ENCODE peak calls at places on chromosome 17, in seven cellular contexts. V, Y, W, F, O, E and L are unnamed samples.
A peak's percentile ranks its signal among the peaks of the same experiment; 100 is the strongest.

GRCh38 chr17:54172654-54173316 is 350.1 kb downstream of the KIF2B start:
- DNase-seq in W (peak; percentile 12), F (no peak), E (no peak), Y (peak; percentile 50), O (no peak), V (peak; percentile 18), L (no peak)

GRCh38 chr17:49969134-49969759 is at the start of gene DLX4:
- DNase-seq in V (no peak), Y (peak; percentile 81), O (peak; percentile 71), F (peak; percentile 84), W (no peak), E (no peak), L (no peak)

GRCh38 chr17:44976198-44976597 is 8.1 kb upstream of the C1QL1 start:
- DNase-seq in O (no peak), W (peak; percentile 34), Y (no peak), F (no peak), E (no peak), V (no peak), L (no peak)

GRCh38 chr17:5610956-5611355 is 26.6 kb upstream of the NLRP1 start:
- DNase-seq in F (no peak), E (no peak), V (no peak), Y (no peak), W (no peak), O (no peak), L (no peak)

GRCh38 chr17:42407289-42407836 is 15.7 kb downstream of the CAVIN1 start:
- DNase-seq in V (peak; percentile 63), W (peak; percentile 66), Y (peak; percentile 72), O (peak; percentile 86), F (peak; percentile 65), E (no peak), L (peak; percentile 72)

GRCh38 chr17:6870841-6871240 is 39.3 kb upstream of the TEKT1 start:
- DNase-seq in V (no peak), W (no peak), E (no peak), O (no peak), Y (no peak), F (no peak), L (no peak)

GRCh38 chr17:32709562-32709961 is 167.4 kb downstream of the MYO1D start:
- DNase-seq in Y (no peak), W (no peak), V (no peak), O (no peak), F (no peak), E (no peak), L (no peak)

GRCh38 chr17:19770985-19771710 is 23.1 kb upstream of the ALDH3A1 start:
- DNase-seq in F (no peak), Y (peak; percentile 19), E (no peak), O (no peak), V (no peak), W (no peak), L (no peak)

GRCh38 chr17:17412331-17412730 is 64.5 kb upstream of the MED9 start:
- DNase-seq in W (no peak), V (no peak), F (no peak), Y (no peak), O (no peak), E (no peak), L (no peak)

GRCh38 chr17:55735784-55736405 is 13.2 kb upstream of the TMEM100 start:
- DNase-seq in E (no peak), O (peak; percentile 52), V (peak; percentile 54), W (peak; percentile 83), Y (no peak), F (no peak), L (no peak)

GRCh38 chr17:79461041-79461440 is 149.8 kb downstream of the RBFOX3 start:
- DNase-seq in Y (no peak), E (no peak), F (no peak), V (no peak), W (no peak), O (no peak), L (no peak)

GRCh38 chr17:4173771-4174170 is 30.8 kb downstream of the CYB5D2 start:
- DNase-seq in V (no peak), W (no peak), E (no peak), Y (no peak), O (no peak), F (no peak), L (no peak)

GRCh38 chr17:61065263-61065773 is 334.3 kb upstream of the TBX2 start:
- DNase-seq in V (peak; percentile 86), F (no peak), E (no peak), O (peak; percentile 40), W (no peak), Y (no peak), L (no peak)

GRCh38 chr17:59355030-59355694 is 23.7 kb downstream of the YPEL2 start:
- DNase-seq in Y (no peak), F (no peak), V (no peak), E (no peak), O (no peak), W (no peak), L (no peak)

GRCh38 chr17:59355695-59356323 is 24.4 kb downstream of the YPEL2 start:
- DNase-seq in V (no peak), W (no peak), O (no peak), Y (no peak), E (no peak), F (no peak), L (no peak)

GRCh38 chr17:59357219-59357699 is 25.8 kb downstream of the YPEL2 start:
- DNase-seq in O (no peak), V (no peak), Y (no peak), E (no peak), F (no peak), W (no peak), L (no peak)

GRCh38 chr17:59356543-59357218 is 25.2 kb downstream of the YPEL2 start:
- DNase-seq in Y (no peak), F (no peak), V (no peak), E (no peak), O (no peak), W (no peak), L (no peak)

DNA sequence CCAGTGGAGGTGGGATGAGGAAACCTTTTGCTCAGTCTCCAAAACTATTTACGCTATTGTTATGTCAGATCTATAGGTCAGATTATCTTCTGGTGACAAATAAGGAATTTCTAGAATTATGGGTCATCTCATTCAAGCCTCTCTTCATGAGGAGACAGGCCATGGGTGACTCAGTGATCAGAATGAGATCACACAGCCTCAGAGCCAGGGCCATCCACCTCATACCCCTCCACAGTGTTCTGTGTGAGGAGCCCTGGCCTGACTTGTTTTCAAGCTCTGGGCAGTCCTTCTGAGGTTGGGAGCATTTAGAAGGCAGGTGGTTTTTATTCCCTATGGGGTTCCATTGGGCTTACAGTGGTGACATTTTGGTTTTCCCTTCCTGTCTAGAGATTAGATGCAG is 26.5 kb downstream of the YPEL2 start:
- DNase-seq in V (no peak), E (no peak), W (no peak), Y (no peak), F (no peak), O (no peak), L (no peak)
- TF ChIP-seq TAF1 in V (no peak), E (no peak), W (no peak), Y (no peak), F (no peak), O (no peak), L (no peak)

GRCh38 chr17:57838857-57839570 is 10.8 kb downstream of the MRPS23 start:
- DNase-seq in V (no peak), F (no peak), W (no peak), E (no peak), Y (no peak), O (no peak), L (no peak)

GRCh38 chr17:57842280-57842679 is 7.6 kb downstream of the MRPS23 start:
- DNase-seq in E (no peak), V (no peak), O (no peak), W (no peak), F (no peak), Y (no peak), L (no peak)

GRCh38 chr17:57835333-57835900 is 14.4 kb downstream of the MRPS23 start:
- DNase-seq in W (no peak), O (no peak), Y (no peak), E (no peak), F (no peak), V (peak; percentile 41), L (no peak)

GRCh38 chr17:57838453-57838852 is 11.4 kb downstream of the MRPS23 start:
- DNase-seq in E (no peak), Y (no peak), O (no peak), V (peak; percentile 93), F (no peak), W (no peak), L (no peak)

DNA sequence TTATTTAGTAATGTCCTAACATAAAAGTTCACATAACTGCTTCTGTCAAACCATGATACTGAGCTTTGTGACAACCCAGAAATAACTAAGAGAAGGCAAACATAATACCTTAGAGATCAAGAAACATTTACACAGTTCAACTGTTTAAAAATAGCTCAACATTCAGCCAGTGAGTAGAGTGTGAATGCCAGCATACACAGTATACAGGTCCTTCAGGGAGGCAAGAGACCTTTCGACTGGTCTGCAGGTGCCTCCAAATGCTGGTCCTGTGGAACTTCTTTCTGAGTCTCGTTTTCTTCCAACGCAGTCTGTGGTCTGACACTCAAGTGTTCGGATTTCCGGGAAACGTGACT is 10.3 kb downstream of the MRPS23 start:
- DNase-seq in O (no peak), W (no peak), F (no peak), Y (no peak), E (no peak), V (no peak), L (no peak)
- TF ChIP-seq POLR2AphosphoS5 in O (no peak), W (no peak), F (no peak), Y (no peak), E (no peak), V (no peak), L (no peak)

DNA sequence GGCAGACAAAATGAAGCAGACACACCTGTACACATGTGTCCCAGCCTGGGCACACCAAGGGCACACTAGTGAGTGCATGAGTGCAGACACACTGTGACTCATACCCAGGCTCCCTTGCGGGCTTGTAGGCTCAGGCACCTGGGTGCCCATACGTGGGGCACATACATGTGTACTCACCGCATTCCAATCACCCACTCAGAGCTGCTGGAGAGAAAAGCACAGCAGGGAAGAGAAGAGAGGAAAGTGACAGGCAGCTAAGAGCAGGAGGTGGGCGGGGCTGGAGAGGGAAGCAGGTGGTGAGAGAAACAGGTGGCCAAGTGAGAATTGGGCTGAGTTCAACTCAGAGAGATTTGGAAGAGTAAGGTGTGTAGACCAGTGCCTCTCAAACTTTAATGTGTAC is 54.0 kb downstream of the TMEM132E start:
- DNase-seq in Y (peak; percentile 65), V (no peak), E (no peak), F (no peak), O (no peak), W (no peak), L (no peak)
- TF ChIP-seq TAF1 in Y (no peak), V (no peak), E (no peak), F (no peak), O (no peak), W (no peak), L (no peak)

DNA sequence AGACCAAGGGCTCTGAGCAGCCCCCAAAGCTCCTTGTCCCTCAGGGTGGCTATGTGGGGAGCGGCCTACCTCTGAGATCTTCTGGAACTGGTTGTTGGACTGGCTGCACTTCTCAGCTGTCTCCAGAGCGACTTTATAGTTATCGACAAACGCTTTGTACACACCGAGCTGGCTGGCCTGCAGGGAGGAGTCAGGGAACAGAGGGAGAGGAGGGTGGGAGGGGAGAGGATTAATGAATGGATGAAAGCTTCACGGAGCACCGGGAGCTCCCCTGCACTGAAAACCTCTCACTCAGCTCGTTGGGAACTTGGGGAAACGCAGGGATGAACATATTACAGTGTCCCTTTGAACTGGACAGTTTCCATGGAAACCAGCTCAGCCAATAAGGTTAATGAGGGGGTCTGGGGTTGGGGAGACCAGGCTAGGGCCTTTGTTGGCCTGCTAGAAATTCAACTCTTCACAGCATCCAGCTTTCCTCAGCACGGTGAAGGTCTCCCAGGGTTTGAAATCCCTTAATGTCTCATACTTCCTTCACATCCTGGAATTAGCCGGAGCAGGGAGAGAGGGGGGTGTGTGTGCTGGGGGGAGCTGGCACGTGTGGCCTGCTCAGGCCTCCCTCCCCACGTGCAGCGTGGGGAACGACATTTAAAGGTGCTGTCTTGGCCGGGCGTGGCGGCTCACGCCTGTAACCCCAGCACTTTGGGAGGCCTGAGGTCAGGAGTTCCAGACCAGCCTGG is 86.7 kb downstream of the TIMM22 start:
- DNase-seq in W (no peak), E (no peak), O (no peak), F (no peak), V (no peak), Y (no peak), L (no peak)
- TF ChIP-seq POLR2AphosphoS5 in W (no peak), E (no peak), O (no peak), F (no peak), V (no peak), Y (no peak), L (no peak)